ENCODE peak calls at places on chromosomes 1 and 21, in ten cellular contexts. K, V, W, P, A, Q, L, O, H and U are unnamed samples.

GRCh38 chr1:21341517-21342078 is 51.3 kb upstream of the ECE1 start:
- DNase-seq in K (no peak), V (peak), W (no peak), P (no peak), A (no peak), Q (peak), L (no peak), O (no peak), H (no peak), U (no peak)

GRCh38 chr1:162367073-162367472 is 9.6 kb downstream of the SPATA46 start:
- DNase-seq in K (no peak), V (no peak), W (no peak), P (no peak), A (no peak), Q (no peak), L (no peak), O (no peak), H (no peak), U (no peak)

GRCh38 chr21:38798481-38798882 is 7.2 kb upstream of the ETS2 start:
- DNase-seq in K (no peak), V (no peak), W (no peak), P (no peak), A (no peak), Q (peak), L (peak), O (no peak), H (no peak), U (no peak)

GRCh38 chr1:110383311-110383990 is 7.4 kb downstream of the SLC16A4 start:
- DNase-seq in K (no peak), V (no peak), W (no peak), P (no peak), A (no peak), Q (no peak), L (no peak), O (no peak), H (no peak), U (peak)

GRCh38 chr1:221781102-221781744 is 39.3 kb upstream of the DUSP10 start:
- DNase-seq in K (no peak), V (no peak), W (no peak), P (no peak), A (no peak), Q (no peak), L (no peak), O (no peak), H (no peak), U (no peak)

GRCh38 chr1:194268839-194269238 is 1082.4 kb upstream of the B3GALT2 start:
- DNase-seq in K (no peak), V (no peak), W (no peak), P (no peak), A (no peak), Q (no peak), L (no peak), O (no peak), H (no peak), U (no peak)

GRCh38 chr1:81967957-81968356 is 167.2 kb downstream of the ADGRL2 start:
- DNase-seq in K (no peak), V (no peak), W (no peak), P (no peak), A (no peak), Q (no peak), L (no peak), O (no peak), H (no peak), U (no peak)

GRCh38 chr1:145953861-145954260 is 4.0 kb downstream of the LIX1L start:
- DNase-seq in K (no peak), V (no peak), W (no peak), P (no peak), A (no peak), Q (no peak), L (no peak), O (no peak), H (no peak), U (no peak)

GRCh38 chr1:8362701-8363101 is 44.8 kb downstream of the SLC45A1 start:
- DNase-seq in K (no peak), V (no peak), W (no peak), P (no peak), A (no peak), Q (no peak), L (no peak), O (no peak), H (peak), U (no peak)

GRCh38 chr21:28272272-28272992 is 720.2 kb downstream of the LTN1 start:
- DNase-seq in K (no peak), V (no peak), W (no peak), P (no peak), A (no peak), Q (no peak), L (no peak), O (no peak), H (no peak), U (no peak)

GRCh38 chr1:180169641-180170155 is 15.0 kb downstream of the QSOX1 start:
- DNase-seq in K (no peak), V (no peak), W (no peak), P (no peak), A (peak), Q (no peak), L (peak), O (no peak), H (no peak), U (no peak)

GRCh38 chr1:193275773-193276172 is 89.4 kb upstream of the B3GALT2 start:
- DNase-seq in K (no peak), V (no peak), W (no peak), P (peak), A (no peak), Q (no peak), L (no peak), O (no peak), H (no peak), U (peak)

GRCh38 chr1:167455786-167456446 is 62.4 kb downstream of the CD247 start:
- DNase-seq in K (peak), V (peak), W (peak), P (peak), A (no peak), Q (no peak), L (no peak), O (peak), H (peak), U (no peak)

GRCh38 chr21:18985584-18985983 is 582.0 kb upstream of the TMPRSS15 start:
- DNase-seq in K (no peak), V (no peak), W (no peak), P (no peak), A (no peak), Q (no peak), L (no peak), O (no peak), H (no peak), U (no peak)

GRCh38 chr1:24932284-24932683 is 2.2 kb upstream of the RUNX3 start:
- DNase-seq in K (peak), V (peak), W (no peak), P (peak), A (no peak), Q (peak), L (peak), O (peak), H (peak), U (peak)

GRCh38 chr1:32816676-32817158 is 441 bp downstream of the YARS1 start:
- DNase-seq in K (no peak), V (peak), W (no peak), P (no peak), A (no peak), Q (peak), L (no peak), O (no peak), H (no peak), U (peak)

GRCh38 chr1:217717959-217718358 is 86.8 kb downstream of the SPATA17 start:
- DNase-seq in K (no peak), V (no peak), W (no peak), P (no peak), A (no peak), Q (no peak), L (no peak), O (no peak), H (no peak), U (no peak)

GRCh38 chr1:150576367-150576711 is 3.1 kb downstream of the MCL1 start:
- DNase-seq in K (no peak), V (no peak), W (no peak), P (no peak), A (no peak), Q (no peak), L (no peak), O (no peak), H (no peak), U (no peak)

GRCh38 chr1:150575518-150576366 is 3.7 kb downstream of the MCL1 start:
- DNase-seq in K (no peak), V (no peak), W (no peak), P (no peak), A (no peak), Q (no peak), L (peak), O (no peak), H (no peak), U (no peak)

GRCh38 chr1:150577557-150578277 is 1.7 kb downstream of the MCL1 start:
- DNase-seq in K (no peak), V (no peak), W (no peak), P (no peak), A (no peak), Q (no peak), L (no peak), O (no peak), H (no peak), U (peak)

GRCh38 chr1:150578278-150579109 is 916 bp downstream of the MCL1 start:
- DNase-seq in K (peak), V (peak), W (peak), P (no peak), A (peak), Q (peak), L (peak), O (peak), H (peak), U (peak)

DNA sequence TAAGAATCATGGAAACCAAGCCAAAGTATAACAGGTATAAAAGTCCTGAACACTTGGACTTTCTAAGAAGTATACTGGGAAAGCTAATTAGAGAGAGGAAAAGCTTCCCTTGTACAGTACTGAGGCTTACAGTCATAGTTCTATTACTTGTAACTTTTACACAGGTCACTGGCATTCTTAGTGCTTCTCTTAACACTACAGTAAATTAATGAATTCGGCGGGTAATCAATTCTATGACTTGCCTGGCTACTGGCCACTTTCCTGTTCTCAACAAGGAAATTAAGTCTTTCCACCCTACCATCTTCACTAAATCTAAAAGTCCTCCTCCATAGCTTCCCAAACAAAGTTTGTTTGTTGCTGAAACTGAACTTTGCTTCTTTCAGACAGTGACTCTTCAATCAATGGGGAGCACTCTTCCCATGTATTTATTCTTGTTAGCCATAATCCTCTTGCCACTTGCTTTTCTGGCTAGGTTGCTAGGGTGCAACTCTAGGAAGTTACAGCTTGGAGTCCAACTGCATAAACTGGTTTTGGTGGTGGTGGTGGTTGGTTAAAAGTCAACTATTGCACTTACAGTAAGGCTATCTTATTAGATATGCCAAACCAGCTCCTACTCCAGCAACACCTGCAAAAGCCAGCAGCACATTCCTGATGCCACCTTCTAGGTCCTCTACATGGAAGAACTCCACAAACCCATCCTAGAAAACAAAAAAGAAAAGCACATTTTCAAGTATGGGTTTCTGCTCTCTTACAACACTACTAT is 2.4 kb downstream of the MCL1 start:
- DNase-seq in K (no peak), V (no peak), W (peak), P (no peak), A (no peak), Q (no peak), L (peak), O (no peak), H (peak), U (no peak)
- TF ChIP-seq POLR2A in K (no peak), V (no peak), W (no peak), P (peak), A (no peak), Q (no peak), L (no peak), O (no peak), H (peak), U (peak)

GRCh38 chr1:15703562-15703961 is 19.4 kb downstream of the PLEKHM2 start:
- DNase-seq in K (peak), V (peak), W (peak), P (no peak), A (peak), Q (peak), L (peak), O (peak), H (peak), U (no peak)
- TF ChIP-seq POLR2A in K (no peak), V (no peak), W (peak), P (no peak), A (no peak), Q (peak), L (no peak), O (no peak), H (peak), U (no peak)

GRCh38 chr1:119815361-119815760 is 4.1 kb upstream of the REG4 start:
- DNase-seq in K (no peak), V (no peak), W (no peak), P (no peak), A (no peak), Q (no peak), L (no peak), O (no peak), H (no peak), U (no peak)

GRCh38 chr1:119808972-119809550 is 2.2 kb downstream of the REG4 start:
- DNase-seq in K (peak), V (peak), W (peak), P (peak), A (peak), Q (peak), L (peak), O (peak), H (peak), U (peak)

GRCh38 chr1:119811428-119811827 is at the start of gene REG4:
- DNase-seq in K (no peak), V (no peak), W (no peak), P (no peak), A (no peak), Q (no peak), L (no peak), O (no peak), H (no peak), U (no peak)

GRCh38 chr1:119814288-119814687 is 3.0 kb upstream of the REG4 start:
- DNase-seq in K (no peak), V (no peak), W (no peak), P (peak), A (no peak), Q (no peak), L (no peak), O (no peak), H (no peak), U (no peak)

DNA sequence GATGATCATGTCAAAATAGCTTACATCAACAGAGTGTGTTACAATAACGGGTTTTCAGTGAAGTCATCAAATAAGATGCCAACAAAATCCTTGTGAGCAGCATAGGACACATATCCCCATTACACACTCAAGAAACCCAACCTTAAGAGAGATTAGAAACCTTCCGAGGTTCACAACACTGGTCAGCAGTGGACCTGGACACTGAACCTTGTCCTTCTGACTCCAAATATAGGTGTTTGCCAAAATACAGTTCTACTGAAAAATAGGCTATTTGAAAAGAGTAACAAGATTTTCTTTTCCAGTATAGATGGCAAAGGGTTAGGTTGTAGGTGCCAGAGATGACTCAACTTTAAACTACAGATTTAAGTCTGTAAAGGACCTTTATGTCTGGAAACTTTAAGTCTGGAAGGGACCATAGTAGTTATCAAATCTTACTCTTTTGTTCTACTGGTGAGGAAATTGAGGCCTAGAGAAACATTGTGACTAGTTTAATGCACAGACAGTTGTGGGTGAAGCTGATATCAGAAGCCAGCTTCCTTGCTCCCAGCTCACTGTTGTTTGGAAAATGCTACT is 811 bp upstream of the REG4 start:
- DNase-seq in K (no peak), V (no peak), W (no peak), P (peak), A (no peak), Q (no peak), L (no peak), O (no peak), H (no peak), U (no peak)
- TF ChIP-seq POLR2A in K (no peak), V (no peak), W (no peak), P (no peak), A (no peak), Q (no peak), L (no peak), O (no peak), H (no peak), U (no peak)

GRCh38 chr1:9846611-9847171 is 22.9 kb upstream of the CLSTN1 start:
- DNase-seq in K (no peak), V (no peak), W (no peak), P (no peak), A (no peak), Q (no peak), L (no peak), O (no peak), H (no peak), U (no peak)
- TF ChIP-seq POLR2A in K (no peak), V (no peak), W (no peak), P (no peak), A (no peak), Q (no peak), L (no peak), O (no peak), H (no peak), U (no peak)

DNA sequence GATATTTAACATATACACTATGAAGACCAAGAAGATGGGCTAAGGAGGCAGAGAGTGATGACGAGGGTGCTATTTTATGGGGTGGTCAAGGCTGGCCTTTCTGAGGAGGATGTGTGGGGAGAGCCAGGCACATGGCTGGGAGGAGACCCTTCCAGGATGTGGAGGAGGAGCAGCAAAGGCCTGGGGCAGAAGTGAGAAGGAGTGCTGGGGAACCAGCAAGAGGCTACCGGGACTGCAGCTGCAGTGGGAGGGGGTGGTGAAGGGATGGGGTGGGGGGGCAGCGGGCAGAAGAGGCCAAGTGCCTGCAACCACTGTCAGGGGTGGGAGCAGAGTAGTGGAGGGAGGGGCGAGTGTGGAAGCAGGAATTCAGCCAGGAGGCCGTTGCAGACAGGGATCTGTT is 89.7 kb downstream of the IER5 start:
- DNase-seq in K (no peak), V (no peak), W (no peak), P (no peak), A (no peak), Q (no peak), L (no peak), O (no peak), H (no peak), U (no peak)
- TF ChIP-seq POLR2A in K (no peak), V (no peak), W (no peak), P (no peak), A (no peak), Q (no peak), L (no peak), O (no peak), H (no peak), U (no peak)

GRCh38 chr1:45011837-45012638 is at the start of gene UROD:
- DNase-seq in K (peak), V (peak), W (peak), P (peak), A (peak), Q (peak), L (peak), O (peak), H (peak), U (peak)
- TF ChIP-seq POLR2A in K (peak), V (peak), W (peak), P (peak), A (no peak), Q (peak), L (peak), O (no peak), H (peak), U (peak)